ENCODE peak calls at places on chromosomes 13 and 19, in six cellular contexts. One of them, this sample, is unnamed.

GRCh38 chr13:94708031-94708571 is 4.2 kb downstream of the SOX21 start:
- DNase-seq in psoas muscle: no peak
- DNase-seq in A673: peak; percentile 37
- DNase-seq in SJCRH30: peak; percentile 12
- DNase-seq in GM12864: no peak
- DNase-seq in mucosa of descending colon: no peak
- DNase-seq in this sample: no peak

GRCh38 chr19:54674021-54674617 is 11.3 kb downstream of the LILRB4 start:
- DNase-seq in GM12864: peak; percentile 45
- DNase-seq in A673: peak; percentile 61
- DNase-seq in psoas muscle: no peak
- DNase-seq in SJCRH30: peak; percentile 17
- DNase-seq in mucosa of descending colon: no peak
- DNase-seq in this sample: no peak

GRCh38 chr19:47240996-47241918 is 10.3 kb upstream of the BBC3 start:
- DNase-seq in GM12864: no peak
- DNase-seq in SJCRH30: peak; percentile 64
- DNase-seq in mucosa of descending colon: peak; percentile 83
- DNase-seq in psoas muscle: peak; percentile 74
- DNase-seq in A673: peak; percentile 64
- DNase-seq in this sample: peak; percentile 72

GRCh38 chr13:112730157-112730671 is 40.4 kb downstream of the ATP11A start:
- DNase-seq in psoas muscle: peak; percentile 78
- DNase-seq in SJCRH30: no peak
- DNase-seq in GM12864: no peak
- DNase-seq in A673: no peak
- DNase-seq in mucosa of descending colon: no peak
- DNase-seq in this sample: peak; percentile 77

GRCh38 chr13:26007774-26008173 is 44.0 kb downstream of the SHISA2 start:
- DNase-seq in SJCRH30: no peak
- DNase-seq in A673: no peak
- DNase-seq in psoas muscle: no peak
- DNase-seq in GM12864: no peak
- DNase-seq in mucosa of descending colon: no peak
- DNase-seq in this sample: no peak

GRCh38 chr19:2478756-2479555 is 3.0 kb downstream of the GADD45B start:
- DNase-seq in mucosa of descending colon: peak; percentile 91
- DNase-seq in psoas muscle: peak; percentile 89
- DNase-seq in GM12864: no peak
- DNase-seq in A673: peak; percentile 63
- DNase-seq in SJCRH30: no peak
- DNase-seq in this sample: peak; percentile 89

GRCh38 chr13:113479179-113479578 is 11.3 kb downstream of the DCUN1D2 start:
- DNase-seq in psoas muscle: no peak
- DNase-seq in A673: no peak
- DNase-seq in SJCRH30: no peak
- DNase-seq in GM12864: no peak
- DNase-seq in mucosa of descending colon: no peak
- DNase-seq in this sample: no peak

GRCh38 chr13:89363144-89363543 is 1692.0 kb downstream of the SLITRK5 start:
- DNase-seq in A673: no peak
- DNase-seq in SJCRH30: no peak
- DNase-seq in psoas muscle: no peak
- DNase-seq in GM12864: no peak
- DNase-seq in mucosa of descending colon: peak; percentile 38
- DNase-seq in this sample: peak; percentile 50

GRCh38 chr19:38070573-38070972 is 153.4 kb downstream of the DPF1 start:
- DNase-seq in SJCRH30: no peak
- DNase-seq in mucosa of descending colon: no peak
- DNase-seq in psoas muscle: no peak
- DNase-seq in GM12864: no peak
- DNase-seq in A673: no peak
- DNase-seq in this sample: no peak

GRCh38 chr19:53311897-53312296 is 21.7 kb upstream of the ZNF845 start:
- DNase-seq in mucosa of descending colon: no peak
- DNase-seq in SJCRH30: no peak
- DNase-seq in GM12864: no peak
- DNase-seq in A673: no peak
- DNase-seq in psoas muscle: no peak
- DNase-seq in this sample: no peak

GRCh38 chr13:84139561-84140158 is 257.4 kb upstream of the SLITRK1 start:
- DNase-seq in mucosa of descending colon: no peak
- DNase-seq in psoas muscle: no peak
- DNase-seq in A673: no peak
- DNase-seq in GM12864: no peak
- DNase-seq in SJCRH30: no peak
- DNase-seq in this sample: no peak

GRCh38 chr19:811007-811434 is 10.7 kb downstream of the PLPPR3 start:
- DNase-seq in GM12864: no peak
- DNase-seq in mucosa of descending colon: no peak
- DNase-seq in SJCRH30: no peak
- DNase-seq in A673: peak; percentile 88
- DNase-seq in psoas muscle: no peak
- DNase-seq in this sample: no peak

GRCh38 chr19:5436101-5436947 is 18.9 kb upstream of the ZNRF4 start:
- DNase-seq in A673: peak; percentile 88
- DNase-seq in psoas muscle: no peak
- DNase-seq in SJCRH30: no peak
- DNase-seq in GM12864: no peak
- DNase-seq in mucosa of descending colon: no peak
- DNase-seq in this sample: no peak

GRCh38 chr19:2166741-2167738 is 3.3 kb downstream of the DOT1L start:
- DNase-seq in SJCRH30: no peak
- DNase-seq in mucosa of descending colon: peak; percentile 90
- DNase-seq in A673: no peak
- DNase-seq in psoas muscle: peak; percentile 92
- DNase-seq in GM12864: no peak
- DNase-seq in this sample: peak; percentile 95

GRCh38 chr13:25347156-25347555 is 24.6 kb upstream of the ATP8A2 start:
- DNase-seq in SJCRH30: no peak
- DNase-seq in GM12864: no peak
- DNase-seq in mucosa of descending colon: no peak
- DNase-seq in psoas muscle: no peak
- DNase-seq in A673: no peak
- DNase-seq in this sample: no peak

GRCh38 chr13:25990801-25991200 is 61.0 kb downstream of the SHISA2 start:
- DNase-seq in SJCRH30: no peak
- DNase-seq in A673: no peak
- DNase-seq in psoas muscle: no peak
- DNase-seq in mucosa of descending colon: no peak
- DNase-seq in GM12864: no peak
- DNase-seq in this sample: no peak

GRCh38 chr13:31431722-31432137 is 232.0 kb downstream of the B3GLCT start:
- DNase-seq in psoas muscle: peak; percentile 62
- DNase-seq in A673: peak; percentile 54
- DNase-seq in GM12864: peak; percentile 12
- DNase-seq in SJCRH30: peak; percentile 27
- DNase-seq in mucosa of descending colon: no peak
- DNase-seq in this sample: peak; percentile 53

GRCh38 chr13:96551540-96551939 is 442.7 kb downstream of the OXGR1 start:
- DNase-seq in GM12864: no peak
- DNase-seq in mucosa of descending colon: no peak
- DNase-seq in psoas muscle: no peak
- DNase-seq in SJCRH30: peak; percentile 4
- DNase-seq in A673: no peak
- DNase-seq in this sample: no peak

GRCh38 chr19:15421726-15422260 is 3.0 kb upstream of the AKAP8L start:
- DNase-seq in mucosa of descending colon: no peak
- DNase-seq in psoas muscle: peak; percentile 72
- DNase-seq in SJCRH30: peak; percentile 81
- DNase-seq in GM12864: no peak
- DNase-seq in A673: no peak
- DNase-seq in this sample: peak; percentile 86

GRCh38 chr19:27920774-27921173 is 1292.2 kb downstream of the UQCRFS1 start:
- DNase-seq in mucosa of descending colon: no peak
- DNase-seq in A673: no peak
- DNase-seq in psoas muscle: no peak
- DNase-seq in GM12864: no peak
- DNase-seq in SJCRH30: no peak
- DNase-seq in this sample: no peak

GRCh38 chr19:41376241-41376997 is at the start of gene TMEM91:
- DNase-seq in SJCRH30: no peak
- DNase-seq in psoas muscle: peak; percentile 65
- DNase-seq in GM12864: no peak
- DNase-seq in A673: peak; percentile 44
- DNase-seq in mucosa of descending colon: peak; percentile 54
- DNase-seq in this sample: peak; percentile 81

GRCh38 chr13:24112791-24113190 is 47.7 kb upstream of the SPATA13 start:
- DNase-seq in SJCRH30: no peak
- DNase-seq in A673: no peak
- DNase-seq in GM12864: no peak
- DNase-seq in psoas muscle: no peak
- DNase-seq in mucosa of descending colon: no peak
- DNase-seq in this sample: no peak

DNA sequence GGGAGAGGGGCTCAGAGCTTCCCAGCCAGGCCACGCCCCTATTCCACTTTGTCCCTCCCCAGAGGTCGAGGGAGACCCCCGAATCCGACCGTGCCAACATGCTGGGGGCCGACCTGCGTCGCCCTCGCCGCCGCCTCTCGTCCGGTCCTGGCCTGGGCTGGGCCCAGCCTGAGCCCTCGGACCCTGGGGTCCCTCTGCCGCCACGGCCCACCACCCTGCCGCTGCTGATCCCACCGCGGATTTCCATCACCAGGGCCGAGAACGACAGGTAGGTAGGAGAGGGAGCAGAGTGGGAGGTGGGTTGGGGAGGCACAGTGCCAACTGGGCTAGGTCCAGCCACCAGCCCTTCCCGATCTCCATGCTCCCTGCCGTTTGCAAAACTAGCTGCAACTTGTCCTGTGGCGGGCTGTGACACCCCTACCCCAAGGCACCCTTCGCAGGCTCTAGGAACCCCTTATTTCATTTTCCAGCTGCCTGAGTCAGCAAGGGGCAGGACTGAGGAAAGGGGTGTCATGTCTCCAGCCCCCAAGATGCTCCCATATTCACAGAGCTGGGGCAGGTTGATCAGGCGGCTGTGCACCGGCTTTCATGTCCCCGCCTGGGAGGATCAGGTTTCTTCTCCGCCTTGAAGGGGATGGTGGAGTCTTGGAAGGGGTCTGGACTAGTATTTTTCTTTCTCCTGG is 2.6 kb upstream of the PDE4A start:
- DNase-seq in A673: peak; percentile 75
- DNase-seq in GM12864: no peak
- DNase-seq in psoas muscle: no peak
- DNase-seq in SJCRH30: no peak
- DNase-seq in mucosa of descending colon: no peak
- DNase-seq in this sample: no peak
- H3K4me3 ChIP-seq in A673: peak overlapping the region; percentile 83
- H3K4me3 ChIP-seq in GM12864: no peak overlapping the region
- H3K4me3 ChIP-seq in psoas muscle: no peak overlapping the region
- H3K4me3 ChIP-seq in SJCRH30: no peak overlapping the region
- H3K4me3 ChIP-seq in mucosa of descending colon: no peak overlapping the region
- H3K4me3 ChIP-seq in this sample: no peak overlapping the region

GRCh38 chr19:4327252-4327876 is 11.3 kb downstream of the STAP2 start:
- DNase-seq in psoas muscle: peak; percentile 90
- DNase-seq in GM12864: no peak
- DNase-seq in A673: peak; percentile 90
- DNase-seq in mucosa of descending colon: peak; percentile 89
- DNase-seq in SJCRH30: peak; percentile 49
- DNase-seq in this sample: peak; percentile 93
- H3K4me3 ChIP-seq in psoas muscle: peak overlapping the region; percentile 39
- H3K4me3 ChIP-seq in GM12864: no peak overlapping the region
- H3K4me3 ChIP-seq in A673: peak overlapping the region; percentile 44
- H3K4me3 ChIP-seq in mucosa of descending colon: no peak overlapping the region
- H3K4me3 ChIP-seq in SJCRH30: no peak overlapping the region
- H3K4me3 ChIP-seq in this sample: peak overlapping the region; percentile 28

GRCh38 chr19:7995756-7996155 is 9.7 kb downstream of the ELAVL1 start:
- DNase-seq in A673: no peak
- DNase-seq in GM12864: no peak
- DNase-seq in psoas muscle: no peak
- DNase-seq in SJCRH30: no peak
- DNase-seq in mucosa of descending colon: no peak
- DNase-seq in this sample: no peak

GRCh38 chr19:7992575-7992974 is 12.9 kb downstream of the ELAVL1 start:
- DNase-seq in A673: no peak
- DNase-seq in SJCRH30: no peak
- DNase-seq in GM12864: no peak
- DNase-seq in psoas muscle: no peak
- DNase-seq in mucosa of descending colon: no peak
- DNase-seq in this sample: no peak

GRCh38 chr19:7994923-7995682 is 10.3 kb downstream of the ELAVL1 start:
- DNase-seq in A673: no peak
- DNase-seq in psoas muscle: no peak
- DNase-seq in SJCRH30: no peak
- DNase-seq in mucosa of descending colon: no peak
- DNase-seq in GM12864: no peak
- DNase-seq in this sample: no peak

GRCh38 chr19:7994114-7994513 is 11.3 kb downstream of the ELAVL1 start:
- DNase-seq in SJCRH30: no peak
- DNase-seq in psoas muscle: no peak
- DNase-seq in mucosa of descending colon: no peak
- DNase-seq in GM12864: no peak
- DNase-seq in A673: no peak
- DNase-seq in this sample: no peak

DNA sequence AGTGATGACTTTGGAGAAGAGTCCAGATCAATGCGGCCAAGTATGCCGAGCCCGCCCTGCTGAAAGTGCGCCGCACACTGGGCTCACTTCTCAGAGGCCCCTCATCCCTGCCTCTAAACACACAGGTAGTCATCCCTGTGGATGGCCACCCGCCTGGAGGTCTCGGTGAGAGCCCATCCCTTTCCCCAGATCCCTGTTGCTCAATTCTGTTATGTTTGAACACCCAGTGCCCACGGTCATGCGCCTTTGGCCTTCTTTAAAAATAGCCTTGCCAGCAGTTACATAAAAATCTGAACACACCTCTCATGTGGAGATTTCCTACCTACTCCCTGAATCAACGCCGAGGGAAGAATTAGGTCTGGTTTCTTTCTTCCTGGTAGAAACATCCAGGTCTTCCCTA is 11.9 kb downstream of the ELAVL1 start:
- DNase-seq in A673: no peak
- DNase-seq in GM12864: no peak
- DNase-seq in psoas muscle: peak; percentile 70
- DNase-seq in SJCRH30: no peak
- DNase-seq in mucosa of descending colon: no peak
- DNase-seq in this sample: no peak
- H3K4me3 ChIP-seq in A673: no peak overlapping the region
- H3K4me3 ChIP-seq in GM12864: no peak overlapping the region
- H3K4me3 ChIP-seq in psoas muscle: no peak overlapping the region
- H3K4me3 ChIP-seq in SJCRH30: no peak overlapping the region
- H3K4me3 ChIP-seq in mucosa of descending colon: no peak overlapping the region
- H3K4me3 ChIP-seq in this sample: no peak overlapping the region

GRCh38 chr13:50995870-50996269 is 86.3 kb downstream of the RNASEH2B start:
- DNase-seq in mucosa of descending colon: no peak
- DNase-seq in A673: peak; percentile 17
- DNase-seq in SJCRH30: no peak
- DNase-seq in GM12864: no peak
- DNase-seq in psoas muscle: no peak
- DNase-seq in this sample: no peak

GRCh38 chr13:51000058-51000457 is 90.5 kb downstream of the RNASEH2B start:
- DNase-seq in psoas muscle: no peak
- DNase-seq in A673: no peak
- DNase-seq in GM12864: no peak
- DNase-seq in mucosa of descending colon: no peak
- DNase-seq in SJCRH30: no peak
- DNase-seq in this sample: no peak

GRCh38 chr13:50999641-51000040 is 90.0 kb downstream of the RNASEH2B start:
- DNase-seq in SJCRH30: no peak
- DNase-seq in mucosa of descending colon: no peak
- DNase-seq in A673: no peak
- DNase-seq in GM12864: no peak
- DNase-seq in psoas muscle: no peak
- DNase-seq in this sample: no peak

GRCh38 chr13:51000576-51001260 is 91.1 kb downstream of the RNASEH2B start:
- DNase-seq in GM12864: no peak
- DNase-seq in A673: peak; percentile 12
- DNase-seq in mucosa of descending colon: no peak
- DNase-seq in psoas muscle: peak; percentile 82
- DNase-seq in SJCRH30: no peak
- DNase-seq in this sample: peak; percentile 66

GRCh38 chr13:50998326-50998725 is 88.7 kb downstream of the RNASEH2B start:
- DNase-seq in SJCRH30: no peak
- DNase-seq in psoas muscle: no peak
- DNase-seq in GM12864: no peak
- DNase-seq in mucosa of descending colon: no peak
- DNase-seq in A673: no peak
- DNase-seq in this sample: no peak
- H3K4me3 ChIP-seq in SJCRH30: no peak overlapping the region
- H3K4me3 ChIP-seq in psoas muscle: no peak overlapping the region
- H3K4me3 ChIP-seq in GM12864: no peak overlapping the region
- H3K4me3 ChIP-seq in mucosa of descending colon: no peak overlapping the region
- H3K4me3 ChIP-seq in A673: no peak overlapping the region
- H3K4me3 ChIP-seq in this sample: no peak overlapping the region

This sample was measured in right cardiac atrium.